ENCODE peak calls at places on chromosome 12, in seven cellular contexts. D, M, A, E, C, Z and U are unnamed samples. For H3K4me1, the result is how much of the 10 kb centered on the place peaks cover.

GRCh38 chr12:68180792-68181744 is 21.5 kb upstream of the IFNG start:
- DNase-seq in D (no peak), M (no peak), A (no peak), E (no peak), C (no peak), Z (no peak), U (no peak)

GRCh38 chr12:26874501-26875296 is 41.7 kb upstream of the ITPR2 start:
- DNase-seq in M (no peak), D (no peak), Z (no peak), A (no peak), C (no peak), E (no peak), U (no peak)

GRCh38 chr12:132761032-132761910 is at the start of gene ANKLE2:
- DNase-seq in Z (no peak), C (peak), D (peak), A (peak), E (peak), M (peak), U (no peak)

GRCh38 chr12:49019435-49020317 is 1.1 kb upstream of the PRKAG1 start:
- DNase-seq in A (peak), E (peak), Z (no peak), D (no peak), M (no peak), C (no peak), U (no peak)

GRCh38 chr12:26853303-26854027 is 20.5 kb upstream of the ITPR2 start:
- DNase-seq in C (peak), A (peak), M (peak), E (peak), D (peak), Z (peak), U (peak)

GRCh38 chr12:64670856-64671639 is 60.8 kb downstream of the RASSF3 start:
- DNase-seq in D (no peak), M (no peak), C (peak), A (peak), E (peak), Z (no peak), U (no peak)

GRCh38 chr12:108193922-108194321 is 64.8 kb downstream of the WSCD2 start:
- DNase-seq in M (no peak), E (peak), A (peak), Z (no peak), C (peak), D (no peak), U (no peak)

GRCh38 chr12:124286414-124286813 is 8.5 kb upstream of the RFLNA start:
- DNase-seq in M (no peak), Z (no peak), C (no peak), D (no peak), E (peak), A (no peak), U (no peak)

GRCh38 chr12:74890237-74890599 is 319.4 kb downstream of the KCNC2 start:
- DNase-seq in Z (no peak), A (peak), M (no peak), C (no peak), D (no peak), E (peak), U (peak)

GRCh38 chr12:51924551-51925399 is 17.5 kb downstream of the ACVRL1 start:
- DNase-seq in C (no peak), M (no peak), Z (no peak), D (no peak), E (no peak), A (no peak), U (no peak)

GRCh38 chr12:92583910-92584309 is 118.9 kb upstream of the PLEKHG7 start:
- DNase-seq in A (no peak), E (no peak), C (no peak), M (no peak), Z (no peak), D (no peak), U (no peak)

GRCh38 chr12:53343978-53344377 is 7.8 kb upstream of the SP7 start:
- DNase-seq in M (no peak), D (no peak), E (no peak), Z (no peak), C (no peak), A (no peak), U (no peak)

GRCh38 chr12:98418357-98419075 is 96.9 kb upstream of the TMPO start:
- DNase-seq in A (peak), Z (peak), C (peak), E (peak), D (peak), M (peak), U (peak)

GRCh38 chr12:64610092-64610659 is at the start of gene RASSF3:
- DNase-seq in D (peak), Z (peak), M (peak), E (peak), C (peak), A (peak), U (peak)

GRCh38 chr12:116880817-116881324 is 370 bp downstream of the HRK start:
- DNase-seq in C (no peak), A (peak), E (peak), M (peak), D (no peak), Z (no peak), U (no peak)

GRCh38 chr12:65999564-66000280 is 130.8 kb downstream of the LLPH start:
- DNase-seq in Z (no peak), A (no peak), C (no peak), M (no peak), D (no peak), E (peak), U (peak)

GRCh38 chr12:131063427-131063826 is 109.7 kb downstream of the ADGRD1 start:
- DNase-seq in M (peak), E (no peak), A (no peak), Z (no peak), D (no peak), C (no peak), U (no peak)

GRCh38 chr12:48938805-48939204 is 13.5 kb upstream of the FKBP11 start:
- DNase-seq in A (no peak), M (no peak), C (no peak), Z (no peak), E (no peak), D (no peak), U (no peak)

GRCh38 chr12:75585309-75585708 is 73.9 kb upstream of the KRR1 start:
- DNase-seq in D (no peak), A (no peak), M (no peak), E (peak), C (no peak), Z (no peak), U (peak)

GRCh38 chr12:114668151-114668891 is 15.7 kb downstream of the TBX3 start:
- DNase-seq in E (peak), C (peak), Z (no peak), D (peak), A (peak), M (peak), U (peak)

DNA sequence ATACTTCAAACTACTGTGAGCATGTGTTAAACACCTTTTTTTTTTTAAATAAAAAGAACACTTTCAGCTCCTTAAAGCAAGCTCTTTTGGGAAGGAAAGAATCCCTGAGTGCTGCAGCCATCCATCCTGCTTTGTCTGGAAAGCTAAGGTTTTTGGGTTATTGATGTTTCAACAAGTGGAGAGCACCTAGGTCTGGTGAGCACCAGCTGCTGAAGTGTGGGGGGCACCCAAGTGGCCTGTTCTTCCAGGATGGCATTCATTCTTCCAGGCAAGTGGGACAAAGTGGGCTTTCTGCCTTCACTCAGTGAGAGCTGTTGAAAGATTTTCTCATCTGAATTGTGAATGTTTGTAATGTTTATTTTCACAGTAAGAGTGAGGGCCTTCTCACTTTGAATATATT is 49.9 kb downstream of the BORCS5 start:
- DNase-seq in Z (no peak), A (no peak), M (no peak), C (no peak), D (no peak), E (no peak), U (no peak)
- H3K4me1 ChIP-seq in Z (under half), A (under half), M (under half), C (under half), D (under half), E (under half), U (under half)

GRCh38 chr12:81094718-81095360 is 17.0 kb downstream of the ACSS3 start:
- DNase-seq in E (no peak), A (no peak), D (no peak), Z (no peak), C (no peak), M (no peak), U (no peak)

GRCh38 chr12:81092053-81092452 is 14.2 kb downstream of the ACSS3 start:
- DNase-seq in A (no peak), M (no peak), Z (no peak), D (no peak), C (no peak), E (no peak), U (no peak)

GRCh38 chr12:81095470-81096232 is 17.8 kb downstream of the ACSS3 start:
- DNase-seq in E (peak), A (no peak), C (no peak), M (no peak), Z (no peak), D (no peak), U (no peak)
- H3K4me3 ChIP-seq in E (peak), A (no peak), C (no peak), M (no peak), Z (no peak), D (no peak), U (no peak)

GRCh38 chr12:106980944-106981343 is 6.0 kb downstream of the MTERF2 start:
- DNase-seq in A (no peak), C (no peak), E (no peak), Z (no peak), D (no peak), M (no peak), U (no peak)

GRCh38 chr12:106976668-106977067 is 10.3 kb downstream of the MTERF2 start:
- DNase-seq in M (no peak), A (no peak), C (no peak), E (no peak), D (no peak), Z (no peak), U (no peak)

GRCh38 chr12:106976013-106976658 is 10.8 kb downstream of the MTERF2 start:
- DNase-seq in M (no peak), C (no peak), Z (no peak), E (peak), D (no peak), A (no peak), U (no peak)

GRCh38 chr12:106975098-106975497 is 11.8 kb downstream of the MTERF2 start:
- DNase-seq in D (no peak), A (no peak), E (no peak), M (no peak), Z (no peak), C (no peak), U (no peak)

GRCh38 chr12:106978035-106978800 is 8.7 kb downstream of the MTERF2 start:
- DNase-seq in C (no peak), E (no peak), A (peak), D (peak), Z (no peak), M (peak), U (peak)
- H3K4me1 ChIP-seq in C (under half), E (half or more), A (under half), D (under half), Z (under half), M (under half), U (half or more)

DNA sequence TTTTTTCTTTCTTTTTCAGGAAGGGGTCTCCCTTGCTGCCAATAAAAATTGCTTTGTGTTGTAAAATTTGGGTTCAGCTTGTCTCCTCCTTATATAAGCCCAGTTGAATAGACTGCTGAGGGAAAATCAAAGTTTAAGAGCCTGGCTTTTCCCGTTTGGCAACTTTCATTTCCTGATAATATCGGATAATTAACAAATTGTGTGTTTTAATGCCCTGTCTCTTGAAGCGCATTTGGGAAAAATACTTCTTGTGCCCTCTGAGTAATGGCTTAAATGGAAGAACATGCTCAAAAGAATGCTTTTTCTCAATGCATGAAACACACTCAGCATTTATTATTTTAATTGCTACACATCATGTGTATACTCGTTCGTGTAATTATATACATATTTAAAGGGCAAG is 198.0 kb upstream of the DCN start:
- DNase-seq in E (peak), D (no peak), C (no peak), Z (no peak), M (no peak), A (no peak), U (no peak)
- H3K4me3 ChIP-seq in E (peak), D (peak), C (no peak), Z (no peak), M (no peak), A (peak), U (no peak)

GRCh38 chr12:5479761-5480160 is 47.9 kb downstream of the NTF3 start:
- DNase-seq in D (no peak), E (no peak), A (no peak), Z (peak), M (no peak), C (no peak), U (no peak)
- H3K4me1 ChIP-seq in D (under half), E (under half), A (under half), Z (under half), M (under half), C (under half), U (under half)